ENCODE peak calls at places on chromosomes 1 and 21, in six cellular contexts. Y is lower leg skin, O is esophagus muscularis mucosa, I is tibial nerve, N is ovary, C is IMR-90. J is an unnamed sample.

GRCh38 chr1:59697138-59697811 is 117.5 kb upstream of the HOOK1 start:
- DNase-seq in Y (no peak), O (no peak), I (no peak), N (no peak), C (no peak), J (no peak)

GRCh38 chr1:6632588-6633514 is 8.2 kb downstream of the THAP3 start:
- DNase-seq in Y (no peak), O (no peak), I (no peak), N (no peak), C (no peak), J (no peak)

GRCh38 chr21:17554619-17555472 is 42.0 kb downstream of the CXADR start:
- DNase-seq in Y (no peak), O (no peak), I (no peak), N (no peak), C (peak; percentile 10), J (peak; percentile 3)

GRCh38 chr1:23799570-23800395 is 771 bp downstream of the GALE start:
- DNase-seq in Y (peak; percentile 64), O (no peak), I (no peak), N (peak; percentile 67), C (peak; percentile 56), J (no peak)

GRCh38 chr1:222784371-222784770 is 30.5 kb upstream of the DISP1 start:
- DNase-seq in Y (no peak), O (no peak), I (no peak), N (no peak), C (no peak), J (no peak)

GRCh38 chr1:2989976-2990375 is 31.3 kb upstream of the ACTRT2 start:
- DNase-seq in Y (no peak), O (no peak), I (no peak), N (no peak), C (no peak), J (no peak)

GRCh38 chr21:25396135-25396711 is 211.1 kb downstream of the MRPL39 start:
- DNase-seq in Y (no peak), O (no peak), I (no peak), N (no peak), C (no peak), J (no peak)

GRCh38 chr1:229964281-229964680 is 102.8 kb upstream of the GALNT2 start:
- DNase-seq in Y (no peak), O (no peak), I (no peak), N (no peak), C (no peak), J (no peak)

GRCh38 chr21:46115441-46116188 is 17.7 kb downstream of the COL6A2 start:
- DNase-seq in Y (no peak), O (no peak), I (peak; percentile 10), N (no peak), C (no peak), J (no peak)

GRCh38 chr1:208423522-208423921 is 179.3 kb upstream of the PLXNA2 start:
- DNase-seq in Y (no peak), O (no peak), I (no peak), N (no peak), C (no peak), J (no peak)

GRCh38 chr1:97192872-97193572 is 471.4 kb downstream of the PTBP2 start:
- DNase-seq in Y (no peak), O (no peak), I (no peak), N (no peak), C (peak; percentile 99), J (no peak)

GRCh38 chr1:231248778-231249177 is 7.8 kb downstream of the GNPAT start:
- DNase-seq in Y (no peak), O (no peak), I (no peak), N (no peak), C (peak; percentile 45), J (no peak)

GRCh38 chr21:46421191-46421750 is 37.4 kb upstream of the DIP2A start:
- DNase-seq in Y (no peak), O (no peak), I (no peak), N (no peak), C (no peak), J (no peak)

GRCh38 chr1:212959266-212960220 is 9.2 kb downstream of the VASH2 start:
- DNase-seq in Y (no peak), O (no peak), I (no peak), N (no peak), C (no peak), J (no peak)

GRCh38 chr21:46154955-46155513 is 345 bp downstream of the FTCD start:
- DNase-seq in Y (no peak), O (no peak), I (peak; percentile 8), N (peak; percentile 36), C (no peak), J (no peak)

DNA sequence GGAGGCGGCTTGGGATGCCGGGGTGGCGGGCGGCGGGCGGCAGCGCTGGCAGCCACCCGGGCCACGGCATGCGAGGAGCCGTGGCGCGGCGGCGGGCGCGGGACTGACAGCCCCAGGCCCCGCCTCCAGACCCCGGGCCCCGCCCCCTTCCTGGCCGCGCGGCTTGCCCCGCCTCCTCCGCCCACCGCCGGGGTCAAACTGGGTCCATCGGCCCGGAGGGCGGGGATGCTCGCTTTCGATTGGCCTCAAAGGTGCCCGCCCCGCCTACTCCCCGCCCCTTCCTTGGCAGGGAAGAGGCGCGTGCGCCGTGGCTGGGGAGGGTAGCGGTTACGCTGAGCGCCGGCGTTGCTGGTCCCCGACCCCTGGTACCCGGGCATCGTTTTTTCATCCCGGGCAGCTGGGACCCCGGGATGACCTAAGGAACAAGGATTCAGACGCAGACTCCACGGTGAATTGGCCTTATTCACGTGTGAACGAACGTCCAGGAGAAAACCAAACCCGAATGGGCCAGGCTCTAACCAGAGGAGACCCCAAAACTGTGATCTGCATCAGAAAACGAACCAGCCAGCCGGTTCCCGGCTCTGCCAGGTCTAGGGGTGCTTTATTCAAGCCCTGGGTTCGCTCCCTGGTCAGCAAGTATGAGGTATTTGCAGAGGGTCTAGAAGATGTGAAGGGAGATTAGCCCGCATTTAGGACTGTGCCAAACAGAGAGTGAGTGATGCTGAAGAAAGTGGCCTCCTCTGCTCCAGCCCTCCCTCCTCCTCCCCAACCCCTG is 117.2 kb upstream of the GUCA2B start:
- DNase-seq in Y (peak; percentile 94), O (peak; percentile 98), I (peak; percentile 94), N (peak; percentile 98), C (peak; percentile 85), J (peak; percentile 88)
- TF ChIP-seq POLR2A in Y (no peak), O (no peak), I (peak; percentile 20), N (no peak), C (no peak), J (no peak)

GRCh38 chr1:178821134-178821866 is 49.6 kb downstream of the ANGPTL1 start:
- DNase-seq in Y (no peak), O (no peak), I (no peak), N (no peak), C (no peak), J (no peak)

GRCh38 chr1:178818416-178818815 is 52.5 kb downstream of the ANGPTL1 start:
- DNase-seq in Y (no peak), O (no peak), I (no peak), N (no peak), C (peak; percentile 79), J (no peak)

GRCh38 chr1:178819123-178819522 is 51.8 kb downstream of the ANGPTL1 start:
- DNase-seq in Y (no peak), O (no peak), I (no peak), N (no peak), C (peak; percentile 15), J (no peak)
- TF ChIP-seq POLR2A in Y (no peak), O (no peak), I (no peak), N (no peak), C (no peak), J (no peak)

GRCh38 chr1:172532700-172533510 is at the start of gene SUCO:
- DNase-seq in Y (peak; percentile 100), O (peak; percentile 100), I (peak; percentile 99), N (peak; percentile 100), C (peak; percentile 99), J (peak; percentile 100)
- TF ChIP-seq POLR2A in Y (no peak), O (peak; percentile 85), I (peak; percentile 97), N (peak; percentile 94), C (peak; percentile 86), J (peak; percentile 81)

GRCh38 chr1:211551628-211552465 is 27.1 kb downstream of the SLC30A1 start:
- DNase-seq in Y (no peak), O (peak; percentile 66), I (no peak), N (no peak), C (peak; percentile 79), J (no peak)
- TF ChIP-seq POLR2A in Y (no peak), O (no peak), I (no peak), N (no peak), C (no peak), J (no peak)

GRCh38 chr1:65734976-65735375 is 57.7 kb upstream of the PDE4B start:
- DNase-seq in Y (no peak), O (no peak), I (no peak), N (no peak), C (peak; percentile 7), J (no peak)
- TF ChIP-seq POLR2A in Y (no peak), O (no peak), I (no peak), N (no peak), C (no peak), J (no peak)